ENCODE peak calls at places on chromosomes 11 and 22, in four cellular contexts. A, D, F and I are unnamed samples.
A peak's percentile ranks its signal among the peaks of the same experiment; 100 is the strongest.

GRCh38 chr11:9016916-9017642 is 13.3 kb upstream of the NRIP3 start:
- DNase-seq in A (no peak), D (no peak), F (no peak), I (no peak)

GRCh38 chr22:50641696-50642607 is 14.0 kb upstream of the ARSA start:
- DNase-seq in A (peak; percentile 71), D (no peak), F (no peak), I (no peak)

GRCh38 chr22:36305813-36306212 is 52.9 kb downstream of the APOL1 start:
- DNase-seq in A (no peak), D (no peak), F (no peak), I (no peak)

GRCh38 chr11:124174001-124174400 is 9.1 kb upstream of the OR10D3 start:
- DNase-seq in A (peak; percentile 78), D (peak; percentile 74), F (peak; percentile 93), I (peak; percentile 89)

GRCh38 chr22:36369922-36370781 is 17.6 kb downstream of the MYH9 start:
- DNase-seq in A (peak; percentile 74), D (peak; percentile 66), F (peak; percentile 67), I (no peak)

GRCh38 chr22:40383905-40384304 is 13.5 kb downstream of the SGSM3 start:
- DNase-seq in A (no peak), D (no peak), F (no peak), I (no peak)

GRCh38 chr22:49662681-49663080 is 165.0 kb downstream of the BRD1 start:
- DNase-seq in A (no peak), D (no peak), F (no peak), I (no peak)

GRCh38 chr11:16359369-16359768 is 3.0 kb upstream of the SOX6 start:
- DNase-seq in A (no peak), D (no peak), F (no peak), I (no peak)

GRCh38 chr22:43412808-43413785 is 1.3 kb downstream of the MPPED1 start:
- DNase-seq in A (no peak), D (no peak), F (peak; percentile 53), I (no peak)